ENCODE peak calls at places on chromosome 1, in five cellular contexts. S is K562, A is HCT116, H is GM12878, J is HepG2. G is an unnamed sample.

GRCh38 chr1:24341260-24341659 is 22.1 kb downstream of the GRHL3 start:
- DNase-seq in H (no peak), A (no peak), J (no peak), S (no peak), G (no peak)

GRCh38 chr1:194786027-194786426 is 1599.6 kb upstream of the B3GALT2 start:
- DNase-seq in J (no peak), H (no peak), A (no peak), S (no peak), G (no peak)

GRCh38 chr1:116740726-116741125 is 13.5 kb upstream of the CD2 start:
- DNase-seq in A (no peak), H (no peak), J (no peak), S (no peak), G (no peak)

GRCh38 chr1:211912064-211912463 is 81.5 kb upstream of the LPGAT1 start:
- DNase-seq in A (no peak), J (no peak), H (no peak), S (no peak), G (no peak)

GRCh38 chr1:244800821-244801220 is 34.6 kb upstream of the COX20 start:
- DNase-seq in H (no peak), J (no peak), S (no peak), A (no peak), G (no peak)

GRCh38 chr1:155324717-155325595 is 4.3 kb downstream of the RUSC1 start:
- DNase-seq in H (no peak), J (peak; percentile 45), S (peak; percentile 79), A (peak; percentile 44), G (no peak)

GRCh38 chr1:188386161-188386560 is 1557.4 kb downstream of the PLA2G4A start:
- DNase-seq in S (no peak), A (no peak), J (no peak), H (no peak), G (no peak)

GRCh38 chr1:10211805-10212405 is 1.5 kb downstream of the KIF1B start:
- DNase-seq in S (no peak), J (peak; percentile 60), H (no peak), A (no peak), G (no peak)

DNA sequence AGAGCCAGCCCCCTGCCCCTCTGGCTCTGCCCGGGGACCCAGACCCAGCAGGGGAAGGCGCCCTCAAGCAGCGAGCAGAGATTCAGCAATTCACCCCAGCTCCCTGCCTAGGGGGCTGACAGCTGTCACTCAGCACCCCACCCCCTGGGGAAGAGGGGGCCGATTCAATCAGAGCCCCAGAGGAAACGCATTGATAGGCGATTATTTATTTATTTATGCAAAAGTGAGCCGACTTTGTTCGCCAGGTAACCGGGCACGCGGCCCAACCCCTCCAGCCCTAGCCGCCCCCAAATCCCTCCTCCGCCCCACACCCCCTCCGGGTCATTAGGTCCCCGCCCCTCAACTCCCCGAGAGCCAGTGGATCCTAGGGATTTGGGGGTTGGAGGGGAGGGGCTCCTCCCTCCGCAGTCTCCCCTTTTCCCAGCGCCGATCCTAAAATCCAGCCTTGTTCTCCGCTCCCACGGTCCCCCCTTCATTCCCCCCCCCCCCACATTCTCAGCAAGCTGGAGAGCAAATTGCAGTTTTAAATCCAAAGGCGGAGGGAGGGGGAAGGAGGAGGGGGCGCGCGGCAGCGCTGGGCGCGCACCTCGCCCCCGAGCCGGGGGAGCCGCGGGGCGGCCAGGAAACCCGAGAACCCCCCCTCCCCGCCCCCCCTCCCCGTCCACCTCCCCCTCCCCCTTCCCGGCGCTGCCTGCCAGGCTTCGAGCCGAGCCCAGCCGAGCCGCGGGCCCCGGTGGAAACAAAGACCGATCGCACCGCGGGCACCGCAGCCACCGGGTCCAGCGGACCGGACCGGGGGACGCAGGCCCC is 1.2 kb downstream of the AHDC1 start:
- DNase-seq in S (peak; percentile 81), A (no peak), J (no peak), H (no peak), G (no peak)
- TF ChIP-seq SIN3A in S (no peak), A (no peak), J (no peak), H (no peak), G (peak; percentile 43)

DNA sequence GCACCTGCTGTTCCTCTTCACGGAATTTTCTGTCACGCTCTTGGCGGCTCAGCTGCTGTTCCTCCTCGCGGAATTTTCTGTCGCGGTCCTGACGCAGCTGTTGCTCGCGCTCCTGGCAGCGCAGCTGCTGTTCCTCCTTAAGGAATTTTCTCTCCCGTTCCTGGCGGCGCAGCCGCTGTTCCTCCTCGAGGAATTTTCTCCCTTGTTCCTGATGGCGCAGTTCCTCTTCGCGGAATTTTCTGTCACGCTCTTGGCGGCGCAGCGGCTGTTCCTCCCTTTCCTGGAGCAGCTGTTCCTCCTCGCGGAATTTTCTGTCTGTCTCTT is 6.4 kb downstream of the TCHH start:
- DNase-seq in S (no peak), A (no peak), H (no peak), J (no peak), G (no peak)
- H3K27me3 ChIP-seq in S (peaks cover 57% of the 10 kb centered on the region), A (peaks cover 65% of the 10 kb centered on the region), H (peaks cover 19% of the 10 kb centered on the region), J (peaks cover 49% of the 10 kb centered on the region), G (peaks cover 28% of the 10 kb centered on the region)

GRCh38 chr1:31421404-31422040 is 8.5 kb downstream of the SERINC2 start:
- DNase-seq in H (no peak), A (no peak), J (no peak), S (no peak), G (no peak)
- TF ChIP-seq REST in H (no peak), A (no peak), J (no peak), S (no peak), G (no peak)

GRCh38 chr1:169236143-169236542 is 129.7 kb downstream of the ATP1B1 start:
- DNase-seq in A (no peak), J (no peak), S (no peak), H (no peak), G (no peak)
- TF ChIP-seq SIN3A in A (no peak), J (no peak), S (no peak), H (no peak), G (no peak)

DNA sequence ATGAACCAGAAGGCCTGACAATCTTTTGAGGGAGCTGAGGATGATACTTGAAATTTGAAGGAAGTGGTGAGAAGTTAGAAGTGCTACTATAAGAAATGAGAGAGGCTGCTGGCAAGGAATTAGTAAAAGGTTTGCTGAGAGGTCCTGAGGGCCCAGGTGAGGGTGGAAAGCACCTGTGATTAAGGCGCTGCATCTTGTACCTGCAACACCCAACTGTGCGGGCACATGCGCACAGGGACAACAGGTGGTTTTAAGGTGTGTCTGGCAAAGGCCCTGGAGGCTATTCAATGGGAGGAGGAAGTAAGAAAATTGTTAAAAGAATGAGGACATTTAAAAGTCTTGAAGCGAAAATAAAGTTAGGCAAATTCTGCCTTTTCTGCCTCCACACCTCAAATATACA is 349.3 kb downstream of the RGS7 start:
- DNase-seq in J (no peak), A (no peak), S (no peak), H (no peak), G (no peak)
- H3K27me3 ChIP-seq in J (no peaks in the 10 kb centered on the region), A (no peaks in the 10 kb centered on the region), S (no peaks in the 10 kb centered on the region), H (no peaks in the 10 kb centered on the region), G (no peaks in the 10 kb centered on the region)

DNA sequence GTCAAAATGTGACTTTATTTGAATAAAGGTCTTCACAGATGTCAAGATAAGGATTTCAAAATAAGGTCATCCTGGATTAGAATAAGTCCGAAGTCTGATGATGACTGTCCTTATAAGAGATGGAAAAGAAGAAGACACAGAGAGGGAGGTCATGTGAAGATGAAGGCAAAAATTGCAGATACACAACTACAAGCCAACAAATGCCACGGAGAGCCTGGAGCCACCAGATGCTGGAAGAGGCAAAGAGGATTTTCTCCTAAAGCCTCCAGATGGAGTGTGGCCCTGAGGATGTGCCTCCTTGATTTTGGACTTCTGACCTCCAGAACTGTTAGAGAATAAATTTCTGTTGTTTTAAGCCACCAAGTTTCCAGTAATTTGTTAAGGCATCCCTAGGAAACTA is 31.2 kb downstream of the SLAMF1 start:
- DNase-seq in S (no peak), H (no peak), A (no peak), J (no peak), G (no peak)
- TF ChIP-seq REST in S (no peak), H (no peak), A (no peak), J (no peak), G (no peak)

GRCh38 chr1:185857447-185857846 is 123.3 kb downstream of the HMCN1 start:
- DNase-seq in A (no peak), H (no peak), S (no peak), J (no peak), G (no peak)

GRCh38 chr1:185850366-185850765 is 116.2 kb downstream of the HMCN1 start:
- DNase-seq in H (no peak), A (no peak), S (no peak), J (no peak), G (no peak)

GRCh38 chr1:185856482-185856881 is 122.3 kb downstream of the HMCN1 start:
- DNase-seq in J (no peak), S (no peak), A (no peak), H (no peak), G (no peak)

DNA sequence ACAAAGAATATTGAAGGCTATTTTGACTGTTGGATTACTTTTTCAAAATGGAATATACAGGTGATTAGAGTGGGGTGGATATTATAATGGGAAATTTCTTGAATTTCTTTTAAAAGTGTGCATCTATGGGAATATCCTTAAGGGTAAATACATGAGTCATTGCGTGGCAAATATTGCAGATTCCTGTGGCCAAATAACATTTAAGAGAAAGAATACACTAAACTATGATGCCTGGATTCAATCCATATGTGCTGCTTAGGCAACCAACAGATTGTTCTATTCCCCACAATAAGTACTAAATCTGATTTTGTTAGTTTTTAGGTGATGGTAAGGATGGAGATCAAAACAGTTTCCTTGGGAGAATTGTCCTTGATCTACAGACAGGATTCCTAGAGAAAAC is 119.5 kb downstream of the HMCN1 start:
- DNase-seq in H (no peak), A (no peak), S (no peak), J (no peak), G (no peak)
- TF ChIP-seq SIN3A in H (no peak), A (no peak), S (no peak), J (no peak), G (no peak)

DNA sequence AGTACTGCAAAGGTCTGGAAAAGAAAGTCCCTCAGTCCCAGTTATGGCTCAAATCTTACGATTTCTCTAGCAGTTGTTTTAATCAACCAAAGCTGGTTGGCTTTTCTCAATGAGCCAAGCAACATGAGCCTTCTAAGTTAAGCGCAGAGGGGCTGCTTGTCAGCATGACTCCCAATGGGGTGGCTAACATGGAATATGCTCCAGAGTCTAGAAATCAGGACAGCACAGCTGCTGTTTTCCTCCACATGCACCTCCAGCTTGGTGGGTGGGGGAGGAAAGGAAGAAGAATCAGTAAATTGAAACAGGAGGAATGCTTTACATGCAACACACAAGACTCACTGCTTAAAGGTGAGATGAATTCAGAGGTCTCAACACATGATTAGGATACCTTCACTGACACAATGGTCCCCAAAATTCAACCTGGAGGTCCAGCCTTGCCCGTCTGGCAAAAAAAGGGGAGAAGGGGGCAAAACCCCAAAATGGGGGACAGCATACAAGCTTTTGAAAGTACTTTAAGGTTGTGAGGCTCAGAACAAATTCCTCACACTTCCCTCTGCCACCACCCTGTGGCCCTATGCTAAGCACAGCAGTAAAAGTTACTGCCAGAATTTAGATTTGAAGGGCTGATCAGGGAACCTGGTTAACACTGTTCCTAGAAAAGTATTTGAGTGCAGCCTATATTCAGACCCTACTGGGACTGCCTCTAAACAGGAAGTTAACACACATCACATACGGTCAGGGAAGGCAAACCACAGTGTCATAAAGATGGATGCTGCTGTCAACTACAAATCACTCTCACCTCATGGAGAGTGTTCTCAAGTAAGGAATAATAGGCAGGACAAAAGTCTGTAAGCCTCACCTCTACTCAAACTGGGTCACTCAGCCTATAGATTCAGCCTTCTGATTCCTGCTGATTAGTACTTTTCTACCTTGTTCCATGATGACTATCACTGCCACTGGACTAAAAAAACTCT is 2.6 kb downstream of the GATAD2B start:
- DNase-seq in J (no peak), S (peak; percentile 11), H (no peak), A (no peak), G (no peak)
- H3K27me3 ChIP-seq in J (no peaks in the 10 kb centered on the region), S (no peaks in the 10 kb centered on the region), H (no peaks in the 10 kb centered on the region), A (no peaks in the 10 kb centered on the region), G (no peaks in the 10 kb centered on the region)

GRCh38 chr1:204885790-204886189 is 15.1 kb downstream of the NFASC start:
- DNase-seq in A (no peak), H (no peak), J (no peak), S (no peak), G (no peak)
- TF ChIP-seq REST in A (no peak), H (no peak), J (no peak), S (no peak), G (no peak)

G was measured in Panc1.